ENCODE peak calls at places on chromosomes 5 and 9, in four cellular contexts. One of them, this sample, is unnamed. For H3K9me3, the result is how much of the 10 kb centered on the place peaks cover.

GRCh38 chr5:51902512-51902911 is 519.3 kb downstream of the ISL1 start:
- DNase-seq in A549: no peak
- DNase-seq in stomach: no peak
- DNase-seq in left ventricle myocardium inferior: no peak
- DNase-seq in this sample: no peak

GRCh38 chr9:26983340-26983739 is 22.1 kb downstream of the LRRC19 start:
- DNase-seq in left ventricle myocardium inferior: no peak
- DNase-seq in A549: no peak
- DNase-seq in stomach: no peak
- DNase-seq in this sample: no peak

GRCh38 chr5:27947088-27947487 is 908.7 kb upstream of the CDH9 start:
- DNase-seq in stomach: no peak
- DNase-seq in A549: no peak
- DNase-seq in left ventricle myocardium inferior: no peak
- DNase-seq in this sample: no peak

GRCh38 chr9:114446672-114447450 is 58.4 kb downstream of the WHRN start:
- DNase-seq in A549: no peak
- DNase-seq in left ventricle myocardium inferior: no peak
- DNase-seq in stomach: no peak
- DNase-seq in this sample: no peak

GRCh38 chr9:31615964-31616363 is 768.5 kb upstream of the ACO1 start:
- DNase-seq in left ventricle myocardium inferior: no peak
- DNase-seq in stomach: no peak
- DNase-seq in A549: no peak
- DNase-seq in this sample: no peak

GRCh38 chr5:110916373-110917049 is 155.0 kb upstream of the TSLP start:
- DNase-seq in stomach: no peak
- DNase-seq in left ventricle myocardium inferior: no peak
- DNase-seq in A549: no peak
- DNase-seq in this sample: peak

GRCh38 chr9:19517202-19517942 is 108.6 kb downstream of the ACER2 start:
- DNase-seq in A549: no peak
- DNase-seq in stomach: no peak
- DNase-seq in left ventricle myocardium inferior: no peak
- DNase-seq in this sample: no peak

GRCh38 chr5:6633469-6634326 is 458 bp downstream of the SRD5A1 start:
- DNase-seq in left ventricle myocardium inferior: no peak
- DNase-seq in stomach: no peak
- DNase-seq in A549: peak
- DNase-seq in this sample: no peak

GRCh38 chr5:65721050-65721774 is 697 bp downstream of the SGTB start:
- DNase-seq in A549: peak
- DNase-seq in stomach: peak
- DNase-seq in left ventricle myocardium inferior: peak
- DNase-seq in this sample: peak

GRCh38 chr5:142811840-142812557 is 41.8 kb downstream of the ARHGAP26 start:
- DNase-seq in left ventricle myocardium inferior: no peak
- DNase-seq in A549: no peak
- DNase-seq in stomach: no peak
- DNase-seq in this sample: no peak

GRCh38 chr5:41115281-41115680 is 44.1 kb upstream of the MROH2B start:
- DNase-seq in A549: no peak
- DNase-seq in stomach: no peak
- DNase-seq in left ventricle myocardium inferior: no peak
- DNase-seq in this sample: peak

GRCh38 chr5:138605254-138605972 is 30.2 kb upstream of the HSPA9 start:
- DNase-seq in left ventricle myocardium inferior: no peak
- DNase-seq in stomach: no peak
- DNase-seq in A549: no peak
- DNase-seq in this sample: no peak

GRCh38 chr9:93244510-93245436 is 60.8 kb downstream of the WNK2 start:
- DNase-seq in A549: no peak
- DNase-seq in stomach: no peak
- DNase-seq in left ventricle myocardium inferior: no peak
- DNase-seq in this sample: no peak

GRCh38 chr9:81824802-81825770 is 103.1 kb upstream of the SPATA31D4 start:
- DNase-seq in left ventricle myocardium inferior: no peak
- DNase-seq in A549: no peak
- DNase-seq in stomach: no peak
- DNase-seq in this sample: no peak

GRCh38 chr5:167709625-167710024 is 581.8 kb upstream of the WWC1 start:
- DNase-seq in A549: no peak
- DNase-seq in left ventricle myocardium inferior: no peak
- DNase-seq in stomach: no peak
- DNase-seq in this sample: no peak
- H3K9me3 ChIP-seq in A549: under half
- H3K9me3 ChIP-seq in left ventricle myocardium inferior: under half
- H3K9me3 ChIP-seq in stomach: under half
- H3K9me3 ChIP-seq in this sample: under half

GRCh38 chr5:40073927-40074326 is 605.8 kb upstream of the PTGER4 start:
- DNase-seq in left ventricle myocardium inferior: no peak
- DNase-seq in A549: no peak
- DNase-seq in stomach: no peak
- DNase-seq in this sample: no peak
- H3K9me3 ChIP-seq in left ventricle myocardium inferior: under half
- H3K9me3 ChIP-seq in A549: under half
- H3K9me3 ChIP-seq in stomach: under half
- H3K9me3 ChIP-seq in this sample: under half

GRCh38 chr9:135146766-135147472 is 59.5 kb downstream of the OLFM1 start:
- DNase-seq in left ventricle myocardium inferior: no peak
- DNase-seq in stomach: no peak
- DNase-seq in A549: no peak
- DNase-seq in this sample: no peak

GRCh38 chr9:135147473-135147805 is 60.0 kb downstream of the OLFM1 start:
- DNase-seq in stomach: no peak
- DNase-seq in A549: no peak
- DNase-seq in left ventricle myocardium inferior: no peak
- DNase-seq in this sample: no peak

GRCh38 chr9:135149876-135150275 is 62.4 kb downstream of the OLFM1 start:
- DNase-seq in A549: no peak
- DNase-seq in stomach: no peak
- DNase-seq in left ventricle myocardium inferior: no peak
- DNase-seq in this sample: no peak

GRCh38 chr9:135147938-135148337 is 60.5 kb downstream of the OLFM1 start:
- DNase-seq in A549: no peak
- DNase-seq in stomach: no peak
- DNase-seq in left ventricle myocardium inferior: no peak
- DNase-seq in this sample: no peak

DNA sequence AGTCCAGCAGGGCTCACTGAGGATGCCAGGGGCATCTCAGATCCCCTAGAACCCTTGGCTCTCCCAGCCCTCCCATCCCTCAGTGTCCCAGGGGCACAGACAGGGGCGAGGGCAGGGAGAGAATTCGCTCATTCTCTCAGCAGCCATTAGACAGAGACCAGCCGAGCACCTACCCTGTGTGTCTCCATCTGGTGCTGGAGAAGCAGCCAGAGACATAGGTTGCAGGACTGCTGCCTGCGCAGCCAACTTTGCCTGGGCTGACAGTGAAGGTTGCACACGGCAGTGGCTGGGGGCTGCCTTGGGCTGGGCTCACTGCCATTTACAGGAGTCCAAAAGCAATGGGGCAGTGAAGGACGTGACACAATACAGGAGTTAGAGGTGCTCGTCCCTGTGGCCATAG is 60.9 kb downstream of the OLFM1 start:
- DNase-seq in stomach: no peak
- DNase-seq in left ventricle myocardium inferior: no peak
- DNase-seq in A549: no peak
- DNase-seq in this sample: no peak
- H3K9me3 ChIP-seq in stomach: under half
- H3K9me3 ChIP-seq in left ventricle myocardium inferior: under half
- H3K9me3 ChIP-seq in A549: under half
- H3K9me3 ChIP-seq in this sample: under half

DNA sequence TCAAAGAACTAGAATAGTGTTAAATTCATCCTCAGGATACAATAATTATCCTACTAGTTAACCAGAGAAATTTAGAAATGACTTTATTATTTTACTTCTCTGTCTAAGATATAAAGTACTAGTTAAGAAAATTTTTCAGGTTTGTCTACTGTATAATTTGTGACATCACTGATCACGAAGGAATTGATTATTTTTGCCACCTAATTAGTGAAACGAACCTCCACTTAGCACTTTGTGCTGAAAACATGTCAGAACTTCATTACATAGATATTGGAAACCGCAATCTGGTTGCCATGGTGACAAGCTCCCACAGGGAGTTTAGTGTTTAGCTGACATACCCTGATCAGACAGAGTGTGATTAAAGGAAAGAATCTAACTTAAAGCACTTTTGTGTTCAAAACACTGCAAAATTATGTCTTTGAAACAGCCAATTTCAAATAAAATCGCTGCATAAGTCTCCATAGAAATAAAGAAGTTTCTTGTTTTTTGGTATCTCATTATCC is 668.4 kb upstream of the CCNG1 start:
- DNase-seq in left ventricle myocardium inferior: no peak
- DNase-seq in A549: no peak
- DNase-seq in stomach: no peak
- DNase-seq in this sample: no peak
- H3K9me3 ChIP-seq in left ventricle myocardium inferior: under half
- H3K9me3 ChIP-seq in A549: under half
- H3K9me3 ChIP-seq in stomach: under half
- H3K9me3 ChIP-seq in this sample: under half

DNA sequence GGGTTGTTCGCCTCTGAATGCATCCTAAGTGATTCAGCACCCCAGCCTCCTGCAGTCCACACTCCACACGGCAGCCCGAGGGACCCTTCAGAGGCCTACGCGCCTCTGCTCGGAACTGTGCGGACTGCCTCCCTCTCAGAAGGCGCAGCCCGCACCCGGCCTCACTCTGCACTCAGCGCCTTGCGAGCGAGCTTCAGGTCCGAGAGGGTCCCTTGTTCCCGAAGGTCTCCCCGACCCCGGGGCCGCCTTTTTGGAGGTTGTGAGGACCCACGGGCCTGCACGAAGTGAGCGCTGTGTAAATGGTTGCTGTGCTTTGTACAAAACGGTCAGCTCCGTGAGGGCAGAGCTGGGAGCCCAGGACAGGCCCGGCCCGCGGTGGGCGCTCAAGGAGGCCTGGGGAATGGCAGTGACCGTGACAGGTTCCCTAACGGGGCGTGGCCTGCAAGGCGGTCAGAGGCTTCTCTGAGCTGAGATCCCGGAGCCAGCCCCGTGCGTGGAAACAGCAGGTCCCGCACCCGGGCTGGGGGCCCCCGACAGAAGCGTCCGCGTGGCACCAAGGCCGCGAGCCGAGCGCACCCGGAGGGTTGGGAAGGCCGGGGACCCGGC is 698 bp upstream of the CACNA1B start:
- DNase-seq in stomach: no peak
- DNase-seq in left ventricle myocardium inferior: no peak
- DNase-seq in A549: no peak
- DNase-seq in this sample: no peak
- H3K9me3 ChIP-seq in stomach: under half
- H3K9me3 ChIP-seq in left ventricle myocardium inferior: under half
- H3K9me3 ChIP-seq in A549: under half
- H3K9me3 ChIP-seq in this sample: under half

GRCh38 chr5:77758141-77758938 is 17.8 kb downstream of the TBCA start:
- DNase-seq in stomach: no peak
- DNase-seq in A549: no peak
- DNase-seq in left ventricle myocardium inferior: no peak
- DNase-seq in this sample: no peak

GRCh38 chr5:77767301-77767700 is 8.8 kb downstream of the TBCA start:
- DNase-seq in left ventricle myocardium inferior: no peak
- DNase-seq in stomach: no peak
- DNase-seq in A549: no peak
- DNase-seq in this sample: no peak

GRCh38 chr5:77761606-77762005 is 14.5 kb downstream of the TBCA start:
- DNase-seq in left ventricle myocardium inferior: no peak
- DNase-seq in A549: no peak
- DNase-seq in stomach: no peak
- DNase-seq in this sample: no peak
- H3K9me3 ChIP-seq in left ventricle myocardium inferior: under half
- H3K9me3 ChIP-seq in A549: under half
- H3K9me3 ChIP-seq in stomach: under half
- H3K9me3 ChIP-seq in this sample: under half

DNA sequence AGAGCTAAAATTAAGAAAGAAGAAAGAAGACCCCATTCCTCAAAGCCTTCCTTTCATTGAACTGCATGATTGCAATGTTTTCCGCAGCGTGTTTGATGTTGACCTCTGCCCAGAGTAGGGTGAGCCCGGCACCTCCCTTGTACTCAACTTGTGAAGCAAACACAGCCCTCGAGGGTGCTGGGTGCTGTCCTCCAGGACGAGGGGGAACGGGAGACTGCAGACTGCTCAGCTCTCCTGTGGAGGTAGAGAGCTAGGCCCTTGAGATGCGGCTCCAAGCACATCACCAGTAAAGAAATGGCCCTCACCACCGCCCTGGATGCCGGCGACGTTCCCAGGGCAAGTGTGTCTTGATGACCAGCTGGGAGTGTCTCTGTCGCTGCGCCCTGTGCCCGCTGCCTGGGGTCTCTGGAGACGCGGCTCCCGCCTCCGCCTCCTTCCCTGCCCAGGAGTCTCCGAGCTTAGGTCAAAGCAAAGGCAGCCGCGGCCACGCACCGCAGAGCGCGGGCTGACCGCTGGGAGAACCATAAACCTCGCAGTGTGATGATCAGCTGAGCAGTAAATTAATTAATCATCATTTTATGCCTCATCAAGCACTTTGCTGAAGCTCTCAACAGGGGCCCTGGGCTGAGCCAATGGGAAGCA is 108.7 kb downstream of the IRX2 start:
- DNase-seq in left ventricle myocardium inferior: no peak
- DNase-seq in A549: no peak
- DNase-seq in stomach: no peak
- DNase-seq in this sample: peak
- H3K9me3 ChIP-seq in left ventricle myocardium inferior: under half
- H3K9me3 ChIP-seq in A549: under half
- H3K9me3 ChIP-seq in stomach: under half
- H3K9me3 ChIP-seq in this sample: under half

GRCh38 chr5:1215320-1216096 is 9.7 kb upstream of the SLC6A18 start:
- DNase-seq in A549: no peak
- DNase-seq in left ventricle myocardium inferior: no peak
- DNase-seq in stomach: no peak
- DNase-seq in this sample: no peak

GRCh38 chr5:1213508-1214162 is 11.5 kb upstream of the SLC6A18 start:
- DNase-seq in stomach: no peak
- DNase-seq in A549: no peak
- DNase-seq in left ventricle myocardium inferior: no peak
- DNase-seq in this sample: no peak

GRCh38 chr5:1212881-1213280 is 11.5 kb downstream of the SLC6A19 start:
- DNase-seq in A549: no peak
- DNase-seq in left ventricle myocardium inferior: no peak
- DNase-seq in stomach: no peak
- DNase-seq in this sample: no peak

GRCh38 chr5:1214936-1215220 is 10.3 kb upstream of the SLC6A18 start:
- DNase-seq in A549: no peak
- DNase-seq in stomach: no peak
- DNase-seq in left ventricle myocardium inferior: no peak
- DNase-seq in this sample: no peak

GRCh38 chr5:1214163-1214935 is 10.8 kb upstream of the SLC6A18 start:
- DNase-seq in stomach: no peak
- DNase-seq in A549: no peak
- DNase-seq in left ventricle myocardium inferior: no peak
- DNase-seq in this sample: no peak
- H3K9me3 ChIP-seq in stomach: under half
- H3K9me3 ChIP-seq in A549: under half
- H3K9me3 ChIP-seq in left ventricle myocardium inferior: under half
- H3K9me3 ChIP-seq in this sample: under half